ENCODE peak calls at places on chromosomes 11 and 22, in eight cellular contexts. One of them, this sample, is unnamed.

GRCh38 chr11:14110629-14111028 is 148.1 kb downstream of the SPON1 start:
- DNase-seq in dermis microvascular lymphatic vessel endothelial cell: peak
- DNase-seq in T-helper 2 cell: no peak
- DNase-seq in HFFc6: no peak
- DNase-seq in stimulated activated CD8-positive, alpha-beta memory T cell treated with anti-CD3 and anti-CD28 coated beads, Interleukin-15, amount 100 ng/mL, for 4 hours: no peak
- DNase-seq in stimulated activated CD4-positive, alpha-beta T cell treated with anti-CD3 and anti-CD28 coated beads, Interleukin-4, amount 100 ng/mL, for 48 hours: no peak
- DNase-seq in naive thymus-derived CD4-positive, alpha-beta T cell: no peak
- DNase-seq in kidney: no peak
- DNase-seq in this sample: no peak

GRCh38 chr11:20933086-20933485 is 263.7 kb downstream of the NELL1 start:
- DNase-seq in stimulated activated CD4-positive, alpha-beta T cell treated with anti-CD3 and anti-CD28 coated beads, Interleukin-4, amount 100 ng/mL, for 48 hours: no peak
- DNase-seq in HFFc6: no peak
- DNase-seq in naive thymus-derived CD4-positive, alpha-beta T cell: no peak
- DNase-seq in stimulated activated CD8-positive, alpha-beta memory T cell treated with anti-CD3 and anti-CD28 coated beads, Interleukin-15, amount 100 ng/mL, for 4 hours: no peak
- DNase-seq in T-helper 2 cell: no peak
- DNase-seq in dermis microvascular lymphatic vessel endothelial cell: no peak
- DNase-seq in kidney: no peak
- DNase-seq in this sample: no peak

GRCh38 chr22:17549655-17550054 is 13.6 kb upstream of the SLC25A18 start:
- DNase-seq in stimulated activated CD8-positive, alpha-beta memory T cell treated with anti-CD3 and anti-CD28 coated beads, Interleukin-15, amount 100 ng/mL, for 4 hours: no peak
- DNase-seq in stimulated activated CD4-positive, alpha-beta T cell treated with anti-CD3 and anti-CD28 coated beads, Interleukin-4, amount 100 ng/mL, for 48 hours: no peak
- DNase-seq in naive thymus-derived CD4-positive, alpha-beta T cell: no peak
- DNase-seq in HFFc6: no peak
- DNase-seq in T-helper 2 cell: no peak
- DNase-seq in kidney: no peak
- DNase-seq in dermis microvascular lymphatic vessel endothelial cell: no peak
- DNase-seq in this sample: no peak

GRCh38 chr11:3341298-3341697 is 37.6 kb downstream of the ZNF195 start:
- DNase-seq in stimulated activated CD4-positive, alpha-beta T cell treated with anti-CD3 and anti-CD28 coated beads, Interleukin-4, amount 100 ng/mL, for 48 hours: peak
- DNase-seq in dermis microvascular lymphatic vessel endothelial cell: peak
- DNase-seq in kidney: no peak
- DNase-seq in T-helper 2 cell: peak
- DNase-seq in naive thymus-derived CD4-positive, alpha-beta T cell: peak
- DNase-seq in HFFc6: peak
- DNase-seq in stimulated activated CD8-positive, alpha-beta memory T cell treated with anti-CD3 and anti-CD28 coated beads, Interleukin-15, amount 100 ng/mL, for 4 hours: no peak
- DNase-seq in this sample: peak

GRCh38 chr11:36478700-36479329 is 31.3 kb downstream of the TRAF6 start:
- DNase-seq in T-helper 2 cell: no peak
- DNase-seq in stimulated activated CD8-positive, alpha-beta memory T cell treated with anti-CD3 and anti-CD28 coated beads, Interleukin-15, amount 100 ng/mL, for 4 hours: no peak
- DNase-seq in naive thymus-derived CD4-positive, alpha-beta T cell: no peak
- DNase-seq in kidney: no peak
- DNase-seq in HFFc6: peak
- DNase-seq in stimulated activated CD4-positive, alpha-beta T cell treated with anti-CD3 and anti-CD28 coated beads, Interleukin-4, amount 100 ng/mL, for 48 hours: no peak
- DNase-seq in dermis microvascular lymphatic vessel endothelial cell: peak
- DNase-seq in this sample: peak

GRCh38 chr22:27679722-27680488 is 121.7 kb downstream of the MN1 start:
- DNase-seq in kidney: no peak
- DNase-seq in HFFc6: no peak
- DNase-seq in stimulated activated CD4-positive, alpha-beta T cell treated with anti-CD3 and anti-CD28 coated beads, Interleukin-4, amount 100 ng/mL, for 48 hours: no peak
- DNase-seq in naive thymus-derived CD4-positive, alpha-beta T cell: no peak
- DNase-seq in dermis microvascular lymphatic vessel endothelial cell: no peak
- DNase-seq in stimulated activated CD8-positive, alpha-beta memory T cell treated with anti-CD3 and anti-CD28 coated beads, Interleukin-15, amount 100 ng/mL, for 4 hours: no peak
- DNase-seq in T-helper 2 cell: no peak
- DNase-seq in this sample: no peak

GRCh38 chr22:50192056-50192824 is 6.5 kb downstream of the TRABD start:
- DNase-seq in kidney: peak
- DNase-seq in naive thymus-derived CD4-positive, alpha-beta T cell: no peak
- DNase-seq in HFFc6: peak
- DNase-seq in stimulated activated CD8-positive, alpha-beta memory T cell treated with anti-CD3 and anti-CD28 coated beads, Interleukin-15, amount 100 ng/mL, for 4 hours: no peak
- DNase-seq in T-helper 2 cell: no peak
- DNase-seq in stimulated activated CD4-positive, alpha-beta T cell treated with anti-CD3 and anti-CD28 coated beads, Interleukin-4, amount 100 ng/mL, for 48 hours: no peak
- DNase-seq in dermis microvascular lymphatic vessel endothelial cell: no peak
- DNase-seq in this sample: no peak

GRCh38 chr11:103051158-103051801 is 40.7 kb downstream of the DCUN1D5 start:
- DNase-seq in naive thymus-derived CD4-positive, alpha-beta T cell: no peak
- DNase-seq in stimulated activated CD4-positive, alpha-beta T cell treated with anti-CD3 and anti-CD28 coated beads, Interleukin-4, amount 100 ng/mL, for 48 hours: no peak
- DNase-seq in dermis microvascular lymphatic vessel endothelial cell: no peak
- DNase-seq in HFFc6: no peak
- DNase-seq in kidney: no peak
- DNase-seq in T-helper 2 cell: no peak
- DNase-seq in stimulated activated CD8-positive, alpha-beta memory T cell treated with anti-CD3 and anti-CD28 coated beads, Interleukin-15, amount 100 ng/mL, for 4 hours: no peak
- DNase-seq in this sample: no peak

GRCh38 chr11:33116535-33116934 is 44.7 kb downstream of the CSTF3 start:
- DNase-seq in naive thymus-derived CD4-positive, alpha-beta T cell: no peak
- DNase-seq in stimulated activated CD4-positive, alpha-beta T cell treated with anti-CD3 and anti-CD28 coated beads, Interleukin-4, amount 100 ng/mL, for 48 hours: no peak
- DNase-seq in stimulated activated CD8-positive, alpha-beta memory T cell treated with anti-CD3 and anti-CD28 coated beads, Interleukin-15, amount 100 ng/mL, for 4 hours: no peak
- DNase-seq in kidney: no peak
- DNase-seq in T-helper 2 cell: no peak
- DNase-seq in HFFc6: no peak
- DNase-seq in dermis microvascular lymphatic vessel endothelial cell: no peak
- DNase-seq in this sample: no peak

GRCh38 chr11:110433393-110434333 is 3.9 kb downstream of the FDX1 start:
- DNase-seq in HFFc6: no peak
- DNase-seq in naive thymus-derived CD4-positive, alpha-beta T cell: no peak
- DNase-seq in dermis microvascular lymphatic vessel endothelial cell: no peak
- DNase-seq in T-helper 2 cell: peak
- DNase-seq in kidney: no peak
- DNase-seq in stimulated activated CD8-positive, alpha-beta memory T cell treated with anti-CD3 and anti-CD28 coated beads, Interleukin-15, amount 100 ng/mL, for 4 hours: no peak
- DNase-seq in stimulated activated CD4-positive, alpha-beta T cell treated with anti-CD3 and anti-CD28 coated beads, Interleukin-4, amount 100 ng/mL, for 48 hours: no peak
- DNase-seq in this sample: peak

GRCh38 chr11:60914620-60915249 is 777 bp downstream of the TMEM109 start:
- DNase-seq in kidney: peak
- DNase-seq in stimulated activated CD4-positive, alpha-beta T cell treated with anti-CD3 and anti-CD28 coated beads, Interleukin-4, amount 100 ng/mL, for 48 hours: no peak
- DNase-seq in dermis microvascular lymphatic vessel endothelial cell: no peak
- DNase-seq in T-helper 2 cell: peak
- DNase-seq in naive thymus-derived CD4-positive, alpha-beta T cell: peak
- DNase-seq in stimulated activated CD8-positive, alpha-beta memory T cell treated with anti-CD3 and anti-CD28 coated beads, Interleukin-15, amount 100 ng/mL, for 4 hours: peak
- DNase-seq in HFFc6: no peak
- DNase-seq in this sample: peak

GRCh38 chr11:44281151-44281550 is 28.8 kb downstream of the ALX4 start:
- DNase-seq in kidney: no peak
- DNase-seq in naive thymus-derived CD4-positive, alpha-beta T cell: no peak
- DNase-seq in stimulated activated CD4-positive, alpha-beta T cell treated with anti-CD3 and anti-CD28 coated beads, Interleukin-4, amount 100 ng/mL, for 48 hours: no peak
- DNase-seq in dermis microvascular lymphatic vessel endothelial cell: no peak
- DNase-seq in T-helper 2 cell: no peak
- DNase-seq in HFFc6: no peak
- DNase-seq in stimulated activated CD8-positive, alpha-beta memory T cell treated with anti-CD3 and anti-CD28 coated beads, Interleukin-15, amount 100 ng/mL, for 4 hours: no peak
- DNase-seq in this sample: no peak

This sample was measured in NCI-H2081.